ENCODE peak calls at places on chromosomes 2 and 18, in six cellular contexts. T, S, G, X, I and Y are unnamed samples.

GRCh38 chr2:171404258-171404657 is 29.5 kb downstream of the METTL8 start:
- DNase-seq in T (peak), S (no peak), G (peak), X (no peak), I (no peak), Y (peak)

GRCh38 chr2:33570681-33571080 is 28.4 kb downstream of the FAM98A start:
- DNase-seq in T (no peak), S (no peak), G (no peak), X (no peak), I (no peak), Y (no peak)

GRCh38 chr2:148552675-148553331 is 91.7 kb upstream of the EPC2 start:
- DNase-seq in T (no peak), S (peak), G (no peak), X (no peak), I (no peak), Y (no peak)

GRCh38 chr18:48766025-48766424 is 184.7 kb downstream of the SMAD7 start:
- DNase-seq in T (no peak), S (no peak), G (no peak), X (no peak), I (no peak), Y (no peak)

GRCh38 chr18:5943514-5943913 is 48.2 kb upstream of the TMEM200C start:
- DNase-seq in T (no peak), S (no peak), G (no peak), X (no peak), I (no peak), Y (no peak)

GRCh38 chr2:127418300-127419111 is at the start of gene PROC:
- DNase-seq in T (no peak), S (no peak), G (no peak), X (no peak), I (no peak), Y (no peak)

GRCh38 chr2:85185431-85185940 is 52.3 kb downstream of the TCF7L1 start:
- DNase-seq in T (no peak), S (no peak), G (no peak), X (no peak), I (no peak), Y (no peak)

GRCh38 chr2:100218552-100218951 is 76.2 kb upstream of the AFF3 start:
- DNase-seq in T (no peak), S (no peak), G (no peak), X (no peak), I (no peak), Y (no peak)

GRCh38 chr2:158904126-158904525 is 64.3 kb upstream of the TANC1 start:
- DNase-seq in T (no peak), S (no peak), G (no peak), X (no peak), I (no peak), Y (no peak)

GRCh38 chr18:36376361-36376760 is 78.8 kb downstream of the FHOD3 start:
- DNase-seq in T (no peak), S (no peak), G (no peak), X (no peak), I (no peak), Y (no peak)

GRCh38 chr18:59040770-59041148 is 98.9 kb upstream of the SEC11C start:
- DNase-seq in T (peak), S (no peak), G (no peak), X (no peak), I (no peak), Y (peak)

GRCh38 chr2:236172866-236173733 is 4.9 kb upstream of the GBX2 start:
- DNase-seq in T (no peak), S (no peak), G (no peak), X (no peak), I (peak), Y (no peak)

GRCh38 chr2:29535188-29535587 is 386.2 kb downstream of the ALK start:
- DNase-seq in T (no peak), S (no peak), G (no peak), X (no peak), I (no peak), Y (no peak)

GRCh38 chr18:13915391-13915790 is at the start of gene MC2R:
- DNase-seq in T (no peak), S (no peak), G (no peak), X (no peak), I (no peak), Y (no peak)

GRCh38 chr2:23992931-23993330 is 17.0 kb upstream of the MFSD2B start:
- DNase-seq in T (no peak), S (no peak), G (no peak), X (no peak), I (no peak), Y (no peak)

GRCh38 chr2:102147935-102148334 is 5.4 kb downstream of the IL1R1 start:
- DNase-seq in T (no peak), S (peak), G (no peak), X (peak), I (no peak), Y (no peak)

DNA sequence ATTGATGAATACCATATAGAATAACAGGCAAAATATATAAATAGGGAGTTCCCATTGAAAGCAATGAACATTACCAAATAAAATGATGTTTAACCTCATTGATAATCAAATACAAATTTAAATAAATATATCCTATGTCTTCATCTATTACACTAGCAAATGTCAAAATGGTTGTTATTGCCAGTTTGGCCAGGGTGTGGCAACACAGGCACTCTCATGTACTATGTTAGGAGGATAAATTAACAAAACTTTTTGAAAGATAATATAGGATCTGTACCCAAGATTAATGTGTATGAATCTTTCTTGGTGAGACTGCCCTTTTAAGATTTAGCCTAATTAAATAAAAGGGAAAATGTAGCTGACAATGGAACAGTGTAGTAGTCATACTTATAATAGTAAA is 659.3 kb downstream of the ERBB4 start:
- DNase-seq in T (peak), S (peak), G (peak), X (no peak), I (no peak), Y (peak)
- TF ChIP-seq CTCF in T (no peak), S (no peak), G (peak), X (peak), I (no peak), Y (peak)

GRCh38 chr2:96521219-96521618 is 15.3 kb upstream of the ARID5A start:
- DNase-seq in T (no peak), S (no peak), G (no peak), X (no peak), I (no peak), Y (no peak)

GRCh38 chr2:96522304-96523203 is 14.0 kb upstream of the ARID5A start:
- DNase-seq in T (no peak), S (no peak), G (no peak), X (no peak), I (no peak), Y (no peak)

GRCh38 chr2:96523659-96524481 is 12.7 kb upstream of the ARID5A start:
- DNase-seq in T (no peak), S (no peak), G (no peak), X (no peak), I (no peak), Y (no peak)

GRCh38 chr2:96520231-96520630 is 15.1 kb upstream of the NEURL3 start:
- DNase-seq in T (no peak), S (no peak), G (no peak), X (no peak), I (no peak), Y (no peak)

GRCh38 chr2:96520697-96521096 is 15.5 kb upstream of the NEURL3 start:
- DNase-seq in T (no peak), S (no peak), G (no peak), X (no peak), I (no peak), Y (no peak)
- TF ChIP-seq CTCF in T (no peak), S (no peak), G (no peak), X (no peak), I (no peak), Y (no peak)

GRCh38 chr2:19689769-19690168 is 212.0 kb downstream of the TTC32 start:
- DNase-seq in T (no peak), S (no peak), G (no peak), X (no peak), I (no peak), Y (no peak)

GRCh38 chr2:19688059-19688458 is 213.7 kb downstream of the TTC32 start:
- DNase-seq in T (no peak), S (no peak), G (no peak), X (no peak), I (no peak), Y (no peak)

GRCh38 chr2:19686439-19686838 is 215.3 kb downstream of the TTC32 start:
- DNase-seq in T (no peak), S (no peak), G (no peak), X (no peak), I (no peak), Y (no peak)

GRCh38 chr2:19685713-19686112 is 216.1 kb downstream of the TTC32 start:
- DNase-seq in T (no peak), S (no peak), G (no peak), X (no peak), I (no peak), Y (peak)

DNA sequence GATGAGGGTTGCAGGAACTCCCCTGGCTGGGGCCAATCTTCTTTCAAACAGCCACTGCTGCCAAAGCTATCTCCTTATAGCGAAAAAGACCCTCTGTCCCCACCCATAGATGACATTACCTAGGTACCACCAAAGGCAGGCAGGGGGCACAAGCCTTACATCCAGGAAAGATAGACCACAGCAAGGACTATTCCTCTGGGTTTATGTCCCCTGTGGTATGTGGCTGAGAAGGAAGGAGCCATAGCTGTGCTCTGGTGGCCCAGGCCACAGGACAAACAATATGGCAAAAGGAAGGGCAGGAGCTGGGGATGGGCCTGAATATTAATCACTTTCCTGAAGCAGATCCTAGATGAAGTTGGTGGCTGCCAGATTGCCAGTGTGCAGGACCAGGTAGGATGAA is 214.5 kb downstream of the TTC32 start:
- DNase-seq in T (no peak), S (no peak), G (no peak), X (no peak), I (no peak), Y (no peak)
- TF ChIP-seq CTCF in T (no peak), S (no peak), G (no peak), X (no peak), I (no peak), Y (no peak)

GRCh38 chr2:118822572-118822971 is 24.9 kb downstream of the EN1 start:
- DNase-seq in T (no peak), S (no peak), G (no peak), X (no peak), I (no peak), Y (no peak)
- TF ChIP-seq CTCF in T (no peak), S (no peak), G (no peak), X (no peak), I (no peak), Y (no peak)

GRCh38 chr2:187296869-187297268 is 151.2 kb downstream of the CALCRL start:
- DNase-seq in T (no peak), S (no peak), G (no peak), X (no peak), I (no peak), Y (no peak)
- TF ChIP-seq CTCF in T (no peak), S (no peak), G (no peak), X (no peak), I (no peak), Y (no peak)

GRCh38 chr18:76658627-76659026 is 163.6 kb upstream of the ZNF516 start:
- DNase-seq in T (peak), S (peak), G (no peak), X (no peak), I (peak), Y (no peak)
- TF ChIP-seq CTCF in T (no peak), S (peak), G (peak), X (peak), I (peak), Y (peak)

GRCh38 chr18:27838230-27838629 is 338.7 kb downstream of the CDH2 start:
- DNase-seq in T (peak), S (no peak), G (no peak), X (no peak), I (no peak), Y (peak)
- TF ChIP-seq CTCF in T (no peak), S (no peak), G (no peak), X (no peak), I (no peak), Y (peak)

GRCh38 chr18:712401-713134 is at the start of gene ENOSF1:
- DNase-seq in T (peak), S (peak), G (peak), X (peak), I (peak), Y (peak)

GRCh38 chr18:711330-711692 is 1.1 kb downstream of the ENOSF1 start:
- DNase-seq in T (no peak), S (no peak), G (no peak), X (no peak), I (no peak), Y (no peak)

GRCh38 chr18:710418-711300 is 1.8 kb downstream of the ENOSF1 start:
- DNase-seq in T (no peak), S (no peak), G (no peak), X (no peak), I (no peak), Y (no peak)

GRCh38 chr18:713135-713490 is 683 bp upstream of the ENOSF1 start:
- DNase-seq in T (no peak), S (no peak), G (no peak), X (no peak), I (no peak), Y (no peak)

DNA sequence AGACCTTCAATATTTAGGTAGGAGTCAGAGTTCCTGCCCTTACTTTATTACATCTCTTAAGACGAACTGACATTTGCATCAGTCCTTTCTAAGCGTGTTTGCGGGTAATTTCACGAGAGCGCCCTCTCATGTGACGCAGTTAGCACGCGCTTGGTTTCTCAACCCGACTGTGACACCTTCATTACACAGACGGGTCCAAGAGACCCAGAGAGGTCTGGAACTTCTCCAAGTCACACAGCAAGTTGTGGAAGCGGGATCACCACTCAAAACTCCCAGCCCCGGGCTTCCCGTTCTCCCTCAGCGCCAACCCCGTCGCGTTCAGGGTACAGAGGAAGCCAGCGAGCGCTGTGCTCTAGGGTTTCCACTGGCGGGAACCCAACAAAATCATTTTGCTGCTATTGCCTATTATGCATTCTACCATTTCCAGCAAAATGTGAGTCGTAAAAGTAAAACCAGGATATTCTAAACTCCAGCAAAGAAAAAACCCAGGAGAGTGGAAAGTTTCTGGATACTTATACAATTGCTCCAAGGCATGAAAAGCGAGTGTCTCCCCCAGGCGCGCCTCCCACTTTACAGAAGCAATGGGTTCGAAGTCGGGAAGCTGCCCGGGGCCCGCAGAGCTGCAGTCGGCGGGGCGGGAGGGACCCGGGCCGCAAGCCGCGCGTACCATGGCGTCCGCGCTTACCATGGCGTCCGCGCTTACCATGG is 583 bp downstream of the ENOSF1 start:
- DNase-seq in T (peak), S (peak), G (peak), X (peak), I (peak), Y (peak)
- TF ChIP-seq CTCF in T (no peak), S (peak), G (no peak), X (no peak), I (no peak), Y (no peak)

DNA sequence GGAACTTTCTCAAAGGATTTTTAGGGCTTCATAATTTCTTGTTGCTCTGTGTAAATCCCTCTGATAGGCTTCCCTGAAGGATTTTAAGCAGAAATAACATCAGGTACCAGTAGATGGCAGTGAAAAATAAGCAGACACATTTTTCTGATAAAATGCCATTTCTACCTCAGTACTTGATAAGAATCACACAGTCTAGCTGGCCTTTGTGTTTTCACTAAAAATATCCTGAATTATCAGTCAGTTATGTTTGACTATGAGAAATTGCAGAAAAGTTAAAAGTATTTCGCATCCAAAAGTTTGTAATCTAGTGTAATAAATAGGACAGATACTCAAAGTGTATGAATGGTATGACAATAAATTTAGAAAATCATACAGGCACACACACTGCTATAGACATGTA is 68.7 kb downstream of the DNAJC10 start:
- DNase-seq in T (peak), S (peak), G (peak), X (peak), I (no peak), Y (peak)
- TF ChIP-seq CTCF in T (peak), S (no peak), G (peak), X (peak), I (peak), Y (peak)

GRCh38 chr2:142734231-142734630 is 143.2 kb upstream of the KYNU start:
- DNase-seq in T (no peak), S (no peak), G (no peak), X (no peak), I (no peak), Y (no peak)
- TF ChIP-seq CTCF in T (no peak), S (no peak), G (peak), X (no peak), I (no peak), Y (no peak)